ENCODE peak calls at places on chromosome 6, in eight cellular contexts. One of them, this sample, is unnamed.

GRCh38 chr6:87832025-87832825 is 130.2 kb upstream of the AKIRIN2 start:
- DNase-seq in ELF-1: no peak
- DNase-seq in DMS 273 treated with DMSO at 0.1 percent for 48 hours: peak; percentile 31
- DNase-seq in fibroblast of lung: peak; percentile 32
- DNase-seq in RWPE1: no peak
- DNase-seq in nephron progenitor cell: no peak
- DNase-seq in left colon: no peak
- DNase-seq in heart right ventricle: no peak
- DNase-seq in this sample: no peak

GRCh38 chr6:37047421-37047931 is 42.0 kb downstream of the FGD2 start:
- DNase-seq in ELF-1: no peak
- DNase-seq in DMS 273 treated with DMSO at 0.1 percent for 48 hours: no peak
- DNase-seq in fibroblast of lung: no peak
- DNase-seq in RWPE1: no peak
- DNase-seq in nephron progenitor cell: no peak
- DNase-seq in left colon: no peak
- DNase-seq in heart right ventricle: no peak
- DNase-seq in this sample: no peak

GRCh38 chr6:125746019-125746414 is 3.4 kb upstream of the HEY2 start:
- DNase-seq in ELF-1: no peak
- DNase-seq in DMS 273 treated with DMSO at 0.1 percent for 48 hours: no peak
- DNase-seq in fibroblast of lung: no peak
- DNase-seq in RWPE1: no peak
- DNase-seq in nephron progenitor cell: no peak
- DNase-seq in left colon: no peak
- DNase-seq in heart right ventricle: no peak
- DNase-seq in this sample: no peak

GRCh38 chr6:42690151-42690702 is 32.2 kb downstream of the PRPH2 start:
- DNase-seq in ELF-1: no peak
- DNase-seq in DMS 273 treated with DMSO at 0.1 percent for 48 hours: no peak
- DNase-seq in fibroblast of lung: peak; percentile 29
- DNase-seq in RWPE1: no peak
- DNase-seq in nephron progenitor cell: no peak
- DNase-seq in left colon: no peak
- DNase-seq in heart right ventricle: no peak
- DNase-seq in this sample: no peak

GRCh38 chr6:42279144-42279781 is 61.6 kb upstream of the MRPS10 start:
- DNase-seq in ELF-1: peak; percentile 5
- DNase-seq in DMS 273 treated with DMSO at 0.1 percent for 48 hours: no peak
- DNase-seq in fibroblast of lung: peak; percentile 51
- DNase-seq in RWPE1: peak; percentile 84
- DNase-seq in nephron progenitor cell: no peak
- DNase-seq in left colon: peak; percentile 67
- DNase-seq in heart right ventricle: no peak
- DNase-seq in this sample: peak; percentile 70

GRCh38 chr6:142570221-142570671 is 268.4 kb downstream of the ADGRG6 start:
- DNase-seq in ELF-1: no peak
- DNase-seq in DMS 273 treated with DMSO at 0.1 percent for 48 hours: no peak
- DNase-seq in fibroblast of lung: peak; percentile 87
- DNase-seq in RWPE1: peak; percentile 58
- DNase-seq in nephron progenitor cell: no peak
- DNase-seq in left colon: no peak
- DNase-seq in heart right ventricle: no peak
- DNase-seq in this sample: no peak

GRCh38 chr6:156956286-156956685 is 179.1 kb downstream of the ARID1B start:
- DNase-seq in ELF-1: no peak
- DNase-seq in DMS 273 treated with DMSO at 0.1 percent for 48 hours: no peak
- DNase-seq in fibroblast of lung: no peak
- DNase-seq in RWPE1: no peak
- DNase-seq in nephron progenitor cell: no peak
- DNase-seq in left colon: no peak
- DNase-seq in heart right ventricle: no peak
- DNase-seq in this sample: no peak

GRCh38 chr6:116304538-116305097 is 24.9 kb upstream of the TSPYL1 start:
- DNase-seq in ELF-1: no peak
- DNase-seq in DMS 273 treated with DMSO at 0.1 percent for 48 hours: no peak
- DNase-seq in fibroblast of lung: no peak
- DNase-seq in RWPE1: no peak
- DNase-seq in nephron progenitor cell: no peak
- DNase-seq in left colon: no peak
- DNase-seq in heart right ventricle: no peak
- DNase-seq in this sample: no peak

GRCh38 chr6:11424395-11425050 is 113.0 kb upstream of the TMEM170B start:
- DNase-seq in ELF-1: no peak
- DNase-seq in DMS 273 treated with DMSO at 0.1 percent for 48 hours: no peak
- DNase-seq in fibroblast of lung: no peak
- DNase-seq in RWPE1: no peak
- DNase-seq in nephron progenitor cell: peak; percentile 7
- DNase-seq in left colon: no peak
- DNase-seq in heart right ventricle: no peak
- DNase-seq in this sample: no peak

GRCh38 chr6:111952326-111952725 is 79.1 kb upstream of the FYN start:
- DNase-seq in ELF-1: peak; percentile 64
- DNase-seq in DMS 273 treated with DMSO at 0.1 percent for 48 hours: no peak
- DNase-seq in fibroblast of lung: no peak
- DNase-seq in RWPE1: peak; percentile 5
- DNase-seq in nephron progenitor cell: peak; percentile 35
- DNase-seq in left colon: no peak
- DNase-seq in heart right ventricle: no peak
- DNase-seq in this sample: no peak

GRCh38 chr6:13194852-13195251 is 133.5 kb downstream of the TBC1D7 start:
- DNase-seq in ELF-1: peak; percentile 40
- DNase-seq in DMS 273 treated with DMSO at 0.1 percent for 48 hours: no peak
- DNase-seq in fibroblast of lung: peak; percentile 53
- DNase-seq in RWPE1: peak; percentile 65
- DNase-seq in nephron progenitor cell: peak; percentile 32
- DNase-seq in left colon: peak; percentile 29
- DNase-seq in heart right ventricle: peak; percentile 37
- DNase-seq in this sample: peak; percentile 47

GRCh38 chr6:146950351-146950835 is 253.8 kb upstream of the STXBP5 start:
- DNase-seq in ELF-1: no peak
- DNase-seq in DMS 273 treated with DMSO at 0.1 percent for 48 hours: no peak
- DNase-seq in fibroblast of lung: no peak
- DNase-seq in RWPE1: no peak
- DNase-seq in nephron progenitor cell: no peak
- DNase-seq in left colon: peak; percentile 29
- DNase-seq in heart right ventricle: no peak
- DNase-seq in this sample: peak; percentile 25

GRCh38 chr6:73451166-73452106 is 661 bp downstream of the CGAS start:
- DNase-seq in ELF-1: peak; percentile 78
- DNase-seq in DMS 273 treated with DMSO at 0.1 percent for 48 hours: no peak
- DNase-seq in fibroblast of lung: peak; percentile 26
- DNase-seq in RWPE1: peak; percentile 51
- DNase-seq in nephron progenitor cell: peak; percentile 34
- DNase-seq in left colon: peak; percentile 41
- DNase-seq in heart right ventricle: peak; percentile 35
- DNase-seq in this sample: peak; percentile 61

GRCh38 chr6:95551678-95552324 is 25.5 kb upstream of the MANEA start:
- DNase-seq in ELF-1: no peak
- DNase-seq in DMS 273 treated with DMSO at 0.1 percent for 48 hours: no peak
- DNase-seq in fibroblast of lung: no peak
- DNase-seq in RWPE1: no peak
- DNase-seq in nephron progenitor cell: no peak
- DNase-seq in left colon: no peak
- DNase-seq in heart right ventricle: no peak
- DNase-seq in this sample: no peak

GRCh38 chr6:89944826-89945407 is 50.6 kb downstream of the GJA10 start:
- DNase-seq in ELF-1: no peak
- DNase-seq in DMS 273 treated with DMSO at 0.1 percent for 48 hours: no peak
- DNase-seq in fibroblast of lung: peak; percentile 14
- DNase-seq in RWPE1: no peak
- DNase-seq in nephron progenitor cell: no peak
- DNase-seq in left colon: no peak
- DNase-seq in heart right ventricle: no peak
- DNase-seq in this sample: no peak

GRCh38 chr6:162785632-162786242 is 58.0 kb downstream of the PACRG start:
- DNase-seq in ELF-1: peak; percentile 44
- DNase-seq in DMS 273 treated with DMSO at 0.1 percent for 48 hours: no peak
- DNase-seq in fibroblast of lung: peak; percentile 0
- DNase-seq in RWPE1: no peak
- DNase-seq in nephron progenitor cell: no peak
- DNase-seq in left colon: no peak
- DNase-seq in heart right ventricle: no peak
- DNase-seq in this sample: no peak

GRCh38 chr6:61867635-61868034 is 418.4 kb downstream of the KHDRBS2 start:
- DNase-seq in ELF-1: no peak
- DNase-seq in DMS 273 treated with DMSO at 0.1 percent for 48 hours: no peak
- DNase-seq in fibroblast of lung: no peak
- DNase-seq in RWPE1: no peak
- DNase-seq in nephron progenitor cell: no peak
- DNase-seq in left colon: no peak
- DNase-seq in heart right ventricle: no peak
- DNase-seq in this sample: no peak

GRCh38 chr6:120211955-120212792 is 862.6 kb upstream of the MAN1A1 start:
- DNase-seq in ELF-1: peak; percentile 4
- DNase-seq in DMS 273 treated with DMSO at 0.1 percent for 48 hours: no peak
- DNase-seq in fibroblast of lung: peak; percentile 5
- DNase-seq in RWPE1: peak; percentile 19
- DNase-seq in nephron progenitor cell: no peak
- DNase-seq in left colon: no peak
- DNase-seq in heart right ventricle: no peak
- DNase-seq in this sample: no peak

GRCh38 chr6:29665942-29666825 is 9.3 kb downstream of the MOG start:
- DNase-seq in ELF-1: peak; percentile 93
- DNase-seq in DMS 273 treated with DMSO at 0.1 percent for 48 hours: no peak
- DNase-seq in fibroblast of lung: no peak
- DNase-seq in RWPE1: no peak
- DNase-seq in nephron progenitor cell: no peak
- DNase-seq in left colon: no peak
- DNase-seq in heart right ventricle: peak; percentile 16
- DNase-seq in this sample: no peak

GRCh38 chr6:168198302-168199180 is 119.5 kb upstream of the FRMD1 start:
- DNase-seq in ELF-1: no peak
- DNase-seq in DMS 273 treated with DMSO at 0.1 percent for 48 hours: no peak
- DNase-seq in fibroblast of lung: no peak
- DNase-seq in RWPE1: no peak
- DNase-seq in nephron progenitor cell: no peak
- DNase-seq in left colon: no peak
- DNase-seq in heart right ventricle: no peak
- DNase-seq in this sample: no peak

GRCh38 chr6:73566954-73567591 is 46.2 kb upstream of the EEF1A1 start:
- DNase-seq in ELF-1: peak; percentile 41
- DNase-seq in DMS 273 treated with DMSO at 0.1 percent for 48 hours: no peak
- DNase-seq in fibroblast of lung: peak; percentile 27
- DNase-seq in RWPE1: no peak
- DNase-seq in nephron progenitor cell: no peak
- DNase-seq in left colon: peak; percentile 92
- DNase-seq in heart right ventricle: peak; percentile 71
- DNase-seq in this sample: peak; percentile 76

GRCh38 chr6:10030942-10031537 is 383.8 kb downstream of the TFAP2A start:
- DNase-seq in ELF-1: no peak
- DNase-seq in DMS 273 treated with DMSO at 0.1 percent for 48 hours: no peak
- DNase-seq in fibroblast of lung: no peak
- DNase-seq in RWPE1: peak; percentile 14
- DNase-seq in nephron progenitor cell: peak; percentile 5
- DNase-seq in left colon: no peak
- DNase-seq in heart right ventricle: no peak
- DNase-seq in this sample: no peak